ENCODE peak calls at places on chromosome 1, in ten cellular contexts. Q is stimulated activated CD4-positive, alpha-beta T cell treated with anti-CD3 and anti-CD28 coated beads, Interleukin-4, amount 100 ng/mL, for 4 hours; Y is Karpas-422; J is hypothalamus; H is tibial artery; C is NCI-H1092 treated with DMSO at 0.1 percent for 48 hours; A is amniotic stem cell; R is KBM-7; G is mucosa of gallbladder; X is fibroblast of lung. W is an unnamed sample.

GRCh38 chr1:2557146-2558029 is 1.2 kb downstream of the TNFRSF14 start:
- DNase-seq in Q (no peak), Y (no peak), J (no peak), H (no peak), C (no peak), A (no peak), R (no peak), G (peak), X (no peak), W (no peak)

GRCh38 chr1:111481387-111482221 is 7.8 kb downstream of the C1orf162 start:
- DNase-seq in Q (peak), Y (peak), J (peak), H (peak), C (peak), A (no peak), R (peak), G (peak), X (peak), W (peak)

GRCh38 chr1:40301066-40301465 is 16.0 kb downstream of the COL9A2 start:
- DNase-seq in Q (no peak), Y (no peak), J (no peak), H (no peak), C (no peak), A (no peak), R (no peak), G (no peak), X (no peak), W (no peak)

GRCh38 chr1:100928128-100928527 is 32.2 kb downstream of the SLC30A7 start:
- DNase-seq in Q (no peak), Y (no peak), J (no peak), H (no peak), C (no peak), A (no peak), R (no peak), G (no peak), X (no peak), W (no peak)

GRCh38 chr1:163195728-163196448 is 6.8 kb downstream of the RGS5 start:
- DNase-seq in Q (no peak), Y (no peak), J (no peak), H (no peak), C (no peak), A (no peak), R (peak), G (no peak), X (peak), W (no peak)

GRCh38 chr1:183544598-183545297 is 45.5 kb downstream of the NCF2 start:
- DNase-seq in Q (no peak), Y (no peak), J (no peak), H (no peak), C (no peak), A (no peak), R (no peak), G (peak), X (no peak), W (no peak)

GRCh38 chr1:24190970-24191570 is 4.0 kb upstream of the IFNLR1 start:
- DNase-seq in Q (no peak), Y (peak), J (no peak), H (no peak), C (no peak), A (no peak), R (no peak), G (no peak), X (no peak), W (peak)

GRCh38 chr1:77925966-77926365 is 37.5 kb downstream of the NEXN start:
- DNase-seq in Q (no peak), Y (no peak), J (no peak), H (no peak), C (no peak), A (no peak), R (no peak), G (no peak), X (no peak), W (no peak)

GRCh38 chr1:1777950-1778826 is at the start of gene NADK:
- DNase-seq in Q (peak), Y (peak), J (peak), H (no peak), C (peak), A (no peak), R (no peak), G (peak), X (peak), W (peak)

W was measured in OCI-LY7.